ENCODE peak calls at places on chromosomes 1 and 21, in eight cellular contexts. I is AG09309, Z is dorsolateral prefrontal cortex, F is GM10248, E is heart left ventricle, V is glutamatergic neuron, C is cardiac fibroblast, G is osteocyte. S is an unnamed sample.

GRCh38 chr1:29682918-29683314 is 446.6 kb downstream of the PTPRU start:
- DNase-seq in C (no peak), Z (peak), I (no peak), E (no peak), G (peak), F (no peak), V (no peak), S (no peak)

GRCh38 chr1:157115429-157115838 is 15.8 kb upstream of the ETV3L start:
- DNase-seq in V (peak), F (no peak), E (no peak), G (no peak), C (no peak), I (no peak), Z (no peak), S (no peak)

GRCh38 chr1:119787776-119788175 is 19.1 kb upstream of the HMGCS2 start:
- DNase-seq in G (no peak), C (peak), Z (no peak), V (no peak), E (no peak), F (no peak), I (peak), S (no peak)

GRCh38 chr1:87556326-87556725 is 227.6 kb downstream of the LMO4 start:
- DNase-seq in G (no peak), Z (no peak), F (no peak), E (no peak), I (no peak), C (peak), V (no peak), S (no peak)

GRCh38 chr1:23148084-23148483 is 20.6 kb downstream of the LUZP1 start:
- DNase-seq in F (no peak), Z (no peak), C (peak), G (no peak), I (no peak), E (no peak), V (no peak), S (no peak)

GRCh38 chr1:5815716-5816115 is 176.5 kb downstream of the NPHP4 start:
- DNase-seq in C (no peak), V (no peak), F (no peak), Z (no peak), G (no peak), E (no peak), I (no peak), S (no peak)

GRCh38 chr21:28601708-28602107 is 391.0 kb downstream of the LTN1 start:
- DNase-seq in I (peak), V (no peak), C (peak), G (no peak), E (no peak), F (no peak), Z (no peak), S (no peak)

GRCh38 chr1:231602675-231602984 is 24.0 kb upstream of the DISC1 start:
- DNase-seq in Z (no peak), V (no peak), E (no peak), I (no peak), G (no peak), F (no peak), C (no peak), S (no peak)

GRCh38 chr1:26949926-26950319 is 10.3 kb downstream of the KDF1 start:
- DNase-seq in C (no peak), F (no peak), G (no peak), Z (no peak), V (no peak), E (no peak), I (no peak), S (no peak)

GRCh38 chr1:236963920-236964319 is 40.3 kb downstream of the MT1HL1 start:
- DNase-seq in C (no peak), G (no peak), Z (no peak), V (no peak), E (no peak), F (no peak), I (no peak), S (no peak)

GRCh38 chr1:178536844-178537371 is 24.0 kb downstream of the TEX35 start:
- DNase-seq in Z (no peak), V (no peak), G (no peak), C (peak), I (peak), F (no peak), E (peak), S (no peak)

GRCh38 chr1:27491748-27492700 is 2.1 kb upstream of the WASF2 start:
- DNase-seq in C (no peak), G (no peak), F (no peak), Z (peak), V (no peak), E (peak), I (no peak), S (no peak)

GRCh38 chr1:205229916-205230700 is 2.4 kb downstream of the TMCC2 start:
- DNase-seq in E (no peak), F (no peak), I (no peak), C (no peak), Z (no peak), G (peak), V (no peak), S (no peak)

GRCh38 chr1:47415728-47416318 is at the start of gene FOXE3:
- DNase-seq in G (no peak), E (no peak), F (no peak), I (no peak), V (no peak), Z (no peak), C (no peak), S (no peak)

GRCh38 chr1:186842547-186842946 is 13.8 kb downstream of the PLA2G4A start:
- DNase-seq in G (no peak), E (no peak), V (no peak), I (no peak), C (no peak), F (no peak), Z (no peak), S (no peak)

GRCh38 chr1:153790996-153791855 is 16.0 kb downstream of the SLC27A3 start:
- DNase-seq in I (peak), F (peak), V (no peak), Z (no peak), C (peak), G (no peak), E (no peak), S (no peak)

GRCh38 chr1:24917327-24918074 is 12.6 kb downstream of the RUNX3 start:
- DNase-seq in C (no peak), I (no peak), F (no peak), G (no peak), Z (no peak), V (no peak), E (no peak), S (no peak)

GRCh38 chr1:167878372-167879160 is 35.4 kb downstream of the ADCY10 start:
- DNase-seq in V (no peak), C (no peak), E (no peak), G (no peak), Z (no peak), I (no peak), F (no peak), S (no peak)

GRCh38 chr1:30538906-30539855 is 184.2 kb downstream of the MATN1 start:
- DNase-seq in C (no peak), E (no peak), V (peak), I (no peak), G (peak), F (no peak), Z (no peak), S (no peak)

GRCh38 chr1:182795563-182796228 is 6.1 kb downstream of the NPL start:
- DNase-seq in E (no peak), V (no peak), Z (no peak), I (no peak), C (peak), F (no peak), G (no peak), S (no peak)

GRCh38 chr1:25550683-25551310 is 7.4 kb downstream of the LDLRAP1 start:
- DNase-seq in Z (no peak), V (no peak), G (no peak), F (no peak), I (no peak), E (peak), C (peak), S (no peak)

GRCh38 chr1:41768538-41768937 is 150.2 kb downstream of the HIVEP3 start:
- DNase-seq in I (no peak), V (no peak), F (no peak), G (no peak), Z (no peak), C (no peak), E (no peak), S (no peak)

GRCh38 chr1:169112241-169112640 is 5.8 kb downstream of the ATP1B1 start:
- DNase-seq in C (peak), I (no peak), E (no peak), V (no peak), F (no peak), Z (no peak), G (no peak), S (no peak)

GRCh38 chr1:30191154-30191702 is 532.2 kb downstream of the MATN1 start:
- DNase-seq in E (no peak), Z (no peak), F (no peak), I (peak), V (peak), G (peak), C (peak), S (no peak)

GRCh38 chr1:89609781-89610456 is 23.0 kb upstream of the LRRC8C start:
- DNase-seq in E (no peak), V (no peak), Z (no peak), I (no peak), C (no peak), F (no peak), G (no peak), S (no peak)

GRCh38 chr1:24385160-24385939 is 28.2 kb downstream of the STPG1 start:
- DNase-seq in E (no peak), G (no peak), I (no peak), F (no peak), Z (no peak), V (no peak), C (peak), S (no peak)

GRCh38 chr1:173601588-173601987 is 1.3 kb downstream of the SLC9C2 start:
- DNase-seq in Z (no peak), E (no peak), F (peak), V (no peak), C (no peak), G (no peak), I (no peak), S (no peak)

GRCh38 chr1:110337704-110338199 is 1.4 kb upstream of the RBM15 start:
- DNase-seq in F (peak), E (peak), I (no peak), V (peak), C (no peak), G (no peak), Z (peak), S (peak)

GRCh38 chr1:98661544-98662353 is at the start of gene SNX7:
- DNase-seq in V (peak), F (peak), I (no peak), E (peak), G (peak), C (peak), Z (peak), S (peak)

GRCh38 chr1:2981388-2981787 is 39.9 kb upstream of the ACTRT2 start:
- DNase-seq in F (no peak), Z (no peak), V (no peak), I (no peak), C (no peak), E (no peak), G (peak), S (no peak)

GRCh38 chr21:35265170-35265877 is 216.2 kb upstream of the RUNX1 start:
- DNase-seq in E (no peak), I (no peak), G (no peak), V (no peak), C (peak), Z (no peak), F (no peak), S (no peak)

GRCh38 chr1:147515046-147515869 is 26.0 kb upstream of the BCL9 start:
- DNase-seq in F (no peak), V (no peak), G (no peak), I (no peak), C (peak), Z (no peak), E (no peak), S (no peak)

GRCh38 chr1:237961710-237962109 is 71.0 kb upstream of the ZP4 start:
- DNase-seq in F (no peak), Z (no peak), I (no peak), G (no peak), V (no peak), C (no peak), E (no peak), S (no peak)

GRCh38 chr1:54249798-54250497 is 50.0 kb downstream of the MRPL37 start:
- DNase-seq in F (no peak), Z (no peak), V (no peak), G (no peak), E (no peak), C (peak), I (no peak), S (no peak)

GRCh38 chr1:40653851-40654537 is 11.5 kb downstream of the RIMS3 start:
- DNase-seq in Z (no peak), E (no peak), G (no peak), V (peak), C (no peak), I (no peak), F (no peak), S (peak)

GRCh38 chr1:68173283-68174172 is 58.8 kb downstream of the WLS start:
- DNase-seq in V (no peak), E (no peak), Z (no peak), F (no peak), C (peak), I (peak), G (no peak), S (no peak)

DNA sequence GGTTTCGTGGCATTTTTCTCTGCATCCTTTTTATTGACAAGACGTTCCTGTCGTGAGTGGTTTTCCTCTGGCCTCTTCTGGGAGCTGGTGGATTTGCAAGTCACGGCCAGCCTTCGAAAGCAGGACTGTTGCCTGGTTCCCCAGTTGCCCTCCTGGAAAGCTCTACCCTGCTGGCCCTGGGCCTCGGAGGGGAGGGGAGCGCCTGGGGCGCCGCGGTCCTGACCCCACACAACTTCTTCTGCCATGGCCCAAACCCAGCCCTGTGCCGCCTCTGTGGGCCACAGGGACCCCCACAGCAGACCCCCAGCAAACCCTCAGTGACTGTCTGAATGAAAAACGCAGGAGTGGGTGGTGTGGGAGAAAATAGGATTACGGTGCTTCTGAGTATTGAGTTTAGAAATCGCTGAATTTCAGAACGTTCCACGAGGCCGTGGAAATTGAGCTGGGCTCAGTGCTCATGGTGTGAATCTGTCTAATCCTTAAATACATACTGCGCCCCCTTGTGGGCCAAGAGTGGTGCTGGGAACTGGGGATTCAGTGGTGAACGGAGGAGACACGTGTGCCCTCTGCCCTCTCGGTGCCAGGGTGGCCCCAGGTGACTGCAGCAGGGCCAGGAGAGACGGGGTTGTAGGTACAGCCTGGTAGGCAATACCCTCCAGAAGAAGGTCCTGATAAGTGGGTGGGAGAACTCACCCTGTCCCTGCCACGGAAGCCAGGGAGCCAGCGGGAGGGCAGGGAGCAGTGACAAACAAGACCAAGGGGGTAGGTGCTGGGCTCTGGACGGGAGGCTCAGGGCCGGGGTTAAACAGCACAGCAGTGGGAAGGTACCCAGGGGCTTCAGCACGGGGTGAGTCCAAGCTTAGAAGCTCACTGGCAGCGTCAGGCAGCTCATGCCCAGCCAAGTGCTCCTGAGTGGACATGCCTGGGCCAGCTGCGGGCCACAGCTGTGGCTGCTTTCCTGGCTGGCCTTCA is 101.2 kb upstream of the COL6A1 start:
- DNase-seq in G (no peak), I (peak), C (peak), V (peak), Z (peak), F (peak), E (peak), S (peak)
- TF ChIP-seq CTCF in G (peak), I (peak), C (peak), V (peak), Z (peak), F (peak), E (peak), S (peak)

DNA sequence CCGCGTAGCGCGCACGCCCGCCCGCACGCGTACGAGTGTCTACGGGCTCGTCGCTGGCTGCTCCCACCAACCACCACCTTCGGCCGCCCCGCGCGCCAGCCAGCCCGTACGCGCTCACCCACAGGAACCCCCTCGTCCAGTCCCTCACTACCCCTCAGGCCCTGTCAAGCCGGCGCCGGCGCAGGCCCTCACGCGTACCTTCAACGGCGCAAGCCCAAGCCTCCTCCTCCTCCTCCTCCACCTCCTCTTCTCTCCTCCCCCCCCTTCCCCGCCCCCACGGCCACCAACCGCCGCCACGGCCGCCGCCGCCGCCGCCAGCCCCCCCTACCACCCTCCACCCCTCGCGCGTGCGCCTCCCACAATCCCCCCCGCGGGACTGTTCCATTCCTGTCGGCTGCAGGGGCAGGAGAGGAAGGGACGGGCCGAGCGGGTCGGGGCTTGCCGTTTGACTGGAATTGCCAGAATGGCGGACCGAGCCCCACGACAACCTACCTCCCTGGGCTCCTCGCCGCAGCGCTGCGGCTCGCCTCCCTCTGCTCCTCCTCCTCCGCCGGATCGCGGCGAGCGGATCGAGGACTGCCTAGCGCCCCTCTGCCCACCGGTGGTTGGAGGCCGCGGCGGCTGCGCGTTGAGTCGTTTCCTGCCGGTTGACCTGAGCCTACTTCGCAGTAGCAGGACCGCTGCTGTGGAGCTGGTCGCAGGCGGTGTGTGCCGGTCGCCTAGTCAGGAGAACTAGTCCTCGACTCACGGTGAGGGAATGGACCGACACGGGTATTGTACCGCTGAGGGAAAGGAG is at the start of gene ASH1L:
- DNase-seq in Z (peak), C (peak), V (peak), I (peak), F (peak), G (peak), E (peak), S (peak)
- TF ChIP-seq CTCF in Z (no peak), C (no peak), V (no peak), I (no peak), F (no peak), G (no peak), E (no peak), S (no peak)

GRCh38 chr1:161738627-161739287 is 10.8 kb upstream of the DUSP12 start:
- DNase-seq in I (no peak), F (peak), E (peak), Z (no peak), V (no peak), C (peak), G (no peak), S (no peak)
- TF ChIP-seq CTCF in I (peak), F (peak), E (peak), Z (peak), V (peak), C (peak), G (peak), S (peak)

GRCh38 chr1:10353693-10354092 is 45.2 kb upstream of the PGD start:
- DNase-seq in G (no peak), E (no peak), V (no peak), F (no peak), I (no peak), C (no peak), Z (no peak), S (no peak)
- TF ChIP-seq CTCF in G (no peak), E (no peak), V (no peak), F (no peak), I (no peak), C (no peak), Z (no peak), S (no peak)

DNA sequence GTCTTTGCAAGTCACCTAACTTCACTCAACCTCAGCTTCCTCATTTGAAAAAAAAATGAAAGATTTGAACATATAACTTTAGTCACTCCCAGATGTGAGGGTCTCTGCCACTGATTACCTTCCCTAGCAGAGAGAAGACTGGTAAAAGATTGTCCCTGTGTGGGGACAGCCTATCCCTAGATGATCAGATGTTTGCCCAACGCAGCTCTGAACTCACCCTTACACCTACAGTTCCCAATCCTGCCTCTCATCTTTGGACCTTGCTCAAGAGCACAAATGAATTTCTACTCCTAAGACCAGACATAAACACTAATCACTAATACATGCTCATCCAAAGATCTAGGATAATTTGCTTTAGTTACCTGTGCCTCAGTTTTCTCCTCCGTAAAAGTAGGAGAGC is 25.2 kb upstream of the DUSP23 start:
- DNase-seq in V (no peak), F (no peak), I (no peak), Z (no peak), C (no peak), G (no peak), E (no peak), S (no peak)
- TF ChIP-seq CTCF in V (no peak), F (no peak), I (no peak), Z (no peak), C (no peak), G (no peak), E (no peak), S (no peak)

GRCh38 chr1:61337981-61338848 is 255.9 kb downstream of the NFIA start:
- DNase-seq in I (peak), Z (peak), E (peak), F (no peak), V (peak), C (peak), G (peak), S (peak)
- TF ChIP-seq CTCF in I (peak), Z (peak), E (peak), F (no peak), V (peak), C (peak), G (peak), S (peak)

DNA sequence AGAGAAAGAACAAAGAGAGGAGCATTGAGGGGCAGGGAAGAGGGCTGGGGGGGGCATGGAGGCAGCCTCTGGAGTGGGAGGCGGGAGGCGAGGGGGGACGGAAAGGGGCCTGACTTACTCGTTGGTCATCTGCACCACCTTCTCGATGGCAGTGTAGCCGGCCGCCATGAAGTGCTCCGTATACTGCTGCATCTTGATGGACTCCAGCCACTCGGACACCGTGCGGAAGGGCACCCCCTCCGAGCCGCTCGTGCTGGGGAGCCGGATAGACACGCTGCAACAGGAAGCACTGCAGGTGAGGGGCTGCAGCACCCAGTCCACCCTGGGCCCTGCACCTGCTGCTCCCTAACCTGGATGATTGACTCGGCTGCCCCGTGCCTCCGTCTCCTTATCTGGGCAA is 26.6 kb downstream of the EPHA2 start:
- DNase-seq in G (no peak), F (no peak), E (no peak), C (no peak), I (no peak), Z (no peak), V (no peak), S (no peak)
- TF ChIP-seq CTCF in G (no peak), F (no peak), E (no peak), C (no peak), I (no peak), Z (no peak), V (no peak), S (no peak)

S was measured in neural crest cell.